ENCODE peak calls at places on chromosomes 4 and X, in ten cellular contexts. K, N, U, A, D, X, G, T, P and Z are unnamed samples.
A peak's percentile ranks its signal among the peaks of the same experiment; 100 is the strongest.

GRCh38 chr4:7653510-7654414 is 219.0 kb upstream of the PSAPL1 start:
- DNase-seq in K (no peak), N (no peak), U (no peak), A (peak; percentile 44), D (no peak), X (no peak), G (no peak), T (no peak), P (peak; percentile 49), Z (no peak)

GRCh38 chr4:98745372-98745771 is 87.0 kb upstream of the TSPAN5 start:
- DNase-seq in K (no peak), N (no peak), U (no peak), A (peak; percentile 49), D (no peak), X (no peak), G (no peak), T (no peak), P (no peak), Z (no peak)

GRCh38 chrX:84047339-84047738 is 140.7 kb downstream of the RPS6KA6 start:
- DNase-seq in K (no peak), N (no peak), U (no peak), A (no peak), D (no peak), X (no peak), G (no peak), T (no peak), P (no peak), Z (no peak)

GRCh38 chrX:68681443-68681941 is 34.0 kb downstream of the STARD8 start:
- DNase-seq in K (no peak), N (no peak), U (no peak), A (peak; percentile 94), D (no peak), X (no peak), G (no peak), T (no peak), P (no peak), Z (no peak)

GRCh38 chrX:67619253-67619652 is 75.4 kb downstream of the AR start:
- DNase-seq in K (no peak), N (no peak), U (no peak), A (no peak), D (no peak), X (no peak), G (no peak), T (no peak), P (no peak), Z (no peak)

GRCh38 chrX:137031517-137032377 is 2.0 kb downstream of the GPR101 start:
- DNase-seq in K (no peak), N (no peak), U (no peak), A (no peak), D (no peak), X (no peak), G (no peak), T (no peak), P (no peak), Z (no peak)

GRCh38 chr4:54961357-54961975 is 163.9 kb downstream of the KDR start:
- DNase-seq in K (no peak), N (no peak), U (no peak), A (peak; percentile 36), D (no peak), X (no peak), G (no peak), T (peak; percentile 2), P (no peak), Z (no peak)

GRCh38 chr4:39637572-39638357 is 900 bp downstream of the SMIM14 start:
- DNase-seq in K (no peak), N (peak; percentile 28), U (no peak), A (peak; percentile 75), D (peak; percentile 66), X (peak; percentile 47), G (peak; percentile 83), T (no peak), P (peak; percentile 50), Z (no peak)

GRCh38 chrX:104921606-104922205 is 298.8 kb downstream of the TEX13A start:
- DNase-seq in K (peak; percentile 60), N (no peak), U (no peak), A (peak; percentile 0), D (no peak), X (no peak), G (peak; percentile 57), T (no peak), P (no peak), Z (no peak)

GRCh38 chrX:66004928-66005831 is 34.7 kb downstream of the VSIG4 start:
- DNase-seq in K (no peak), N (no peak), U (no peak), A (peak; percentile 84), D (no peak), X (no peak), G (no peak), T (no peak), P (no peak), Z (no peak)

GRCh38 chrX:118038614-118039365 is 77.8 kb downstream of the KLHL13 start:
- DNase-seq in K (no peak), N (no peak), U (no peak), A (no peak), D (no peak), X (no peak), G (no peak), T (no peak), P (no peak), Z (no peak)

GRCh38 chrX:154412468-154412867 is 1.1 kb downstream of the TAFAZZIN start:
- DNase-seq in K (peak; percentile 72), N (no peak), U (no peak), A (peak; percentile 71), D (no peak), X (no peak), G (no peak), T (no peak), P (no peak), Z (no peak)

GRCh38 chr4:79476196-79476595 is 68.2 kb upstream of the GK2 start:
- DNase-seq in K (peak; percentile 62), N (no peak), U (no peak), A (no peak), D (no peak), X (no peak), G (no peak), T (no peak), P (no peak), Z (no peak)

GRCh38 chr4:122922877-122923511 is 597 bp upstream of the NUDT6 start:
- DNase-seq in K (peak; percentile 88), N (peak; percentile 56), U (peak; percentile 53), A (peak; percentile 92), D (peak; percentile 83), X (peak; percentile 63), G (peak; percentile 92), T (peak; percentile 72), P (peak; percentile 75), Z (peak; percentile 34)
- TF ChIP-seq POLR2A in K (no peak), N (no peak), U (no peak), A (no peak), D (no peak), X (no peak), G (no peak), T (no peak), P (no peak), Z (peak; percentile 30)

GRCh38 chr4:151013944-151014343 is 1.1 kb downstream of the LRBA start:
- DNase-seq in K (no peak), N (no peak), U (no peak), A (no peak), D (no peak), X (no peak), G (no peak), T (no peak), P (no peak), Z (no peak)
- TF ChIP-seq POLR2A in K (no peak), N (no peak), U (no peak), A (no peak), D (no peak), X (no peak), G (no peak), T (no peak), P (no peak), Z (no peak)

GRCh38 chrX:123959281-123960063 is 2.0 kb upstream of the STAG2 start:
- DNase-seq in K (peak; percentile 78), N (peak; percentile 29), U (no peak), A (peak; percentile 54), D (peak; percentile 49), X (peak; percentile 42), G (peak; percentile 81), T (peak; percentile 26), P (peak; percentile 79), Z (peak; percentile 9)

GRCh38 chrX:123962794-123963373 is 1.4 kb downstream of the STAG2 start:
- DNase-seq in K (peak; percentile 93), N (peak; percentile 76), U (no peak), A (peak; percentile 95), D (peak; percentile 88), X (peak; percentile 92), G (peak; percentile 97), T (peak; percentile 83), P (peak; percentile 89), Z (peak; percentile 42)

GRCh38 chrX:123961268-123962005 is at the start of gene STAG2:
- DNase-seq in K (peak; percentile 82), N (peak; percentile 55), U (no peak), A (peak; percentile 94), D (peak; percentile 70), X (peak; percentile 68), G (peak; percentile 93), T (peak; percentile 71), P (peak; percentile 79), Z (peak; percentile 33)

GRCh38 chrX:123962006-123962485 is 540 bp downstream of the STAG2 start:
- DNase-seq in K (no peak), N (no peak), U (no peak), A (no peak), D (no peak), X (no peak), G (no peak), T (peak; percentile 39), P (no peak), Z (no peak)

GRCh38 chrX:123960956-123961267 is 594 bp upstream of the STAG2 start:
- DNase-seq in K (no peak), N (no peak), U (no peak), A (no peak), D (no peak), X (no peak), G (no peak), T (no peak), P (no peak), Z (no peak)
- TF ChIP-seq POLR2A in K (no peak), N (no peak), U (no peak), A (no peak), D (no peak), X (no peak), G (no peak), T (no peak), P (no peak), Z (no peak)

DNA sequence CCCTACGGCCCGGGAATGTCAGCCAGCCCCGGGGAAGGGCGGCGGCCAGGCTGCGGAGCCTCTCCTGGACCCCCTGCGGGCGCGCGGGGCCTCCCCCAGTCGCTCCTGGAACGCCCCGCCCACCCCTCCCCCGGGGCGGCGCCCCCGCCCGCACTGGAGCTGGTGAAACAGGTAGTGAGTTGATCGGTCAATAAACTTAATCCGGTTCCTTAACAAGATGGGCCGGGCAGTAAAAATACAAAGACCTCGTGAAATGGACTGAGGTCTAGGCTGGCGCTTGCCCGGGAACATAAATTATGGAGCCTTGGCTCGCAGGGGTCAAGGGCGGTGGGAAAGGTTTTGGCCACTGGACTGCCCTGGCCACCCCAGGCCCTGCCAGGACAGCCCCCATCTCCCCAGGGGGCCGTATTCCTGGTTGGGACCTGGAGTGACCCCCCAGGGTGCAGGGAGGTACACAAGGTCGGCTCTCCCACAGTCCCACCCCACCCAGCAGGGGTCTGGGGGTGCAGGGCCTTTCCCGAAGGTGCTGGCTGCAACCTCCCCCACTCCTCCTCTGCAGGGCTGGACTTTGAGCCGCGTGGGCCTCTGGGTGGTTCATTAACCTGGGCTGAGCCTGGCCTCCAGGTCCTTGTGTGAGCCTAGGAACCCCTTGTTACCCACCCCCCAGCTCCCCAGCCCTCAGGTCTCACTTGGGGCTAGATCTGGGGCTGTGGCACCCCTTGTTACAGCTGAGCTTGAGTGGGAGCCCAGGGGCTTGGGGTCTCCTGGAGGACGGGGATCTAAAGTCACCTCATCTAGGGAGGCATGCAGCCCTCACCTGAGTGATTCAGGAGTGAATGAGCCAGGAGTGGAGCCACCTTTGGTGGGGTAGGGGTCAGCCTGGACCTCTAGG is 2.5 kb downstream of the FGFR3 start:
- DNase-seq in K (no peak), N (no peak), U (no peak), A (peak; percentile 34), D (peak; percentile 48), X (no peak), G (no peak), T (no peak), P (no peak), Z (no peak)
- TF ChIP-seq POLR2A in K (no peak), N (no peak), U (no peak), A (no peak), D (no peak), X (no peak), G (no peak), T (no peak), P (no peak), Z (no peak)